ENCODE peak calls at places on chromosomes 4 and X, in nine cellular contexts. L, D, T, Q, S, J, U, M and H are unnamed samples. For H3K36me3, the result is how much of the 10 kb centered on the place peaks cover.

GRCh38 chr4:26034849-26035248 is 120.8 kb downstream of the SMIM20 start:
- DNase-seq in S (no peak), L (no peak), D (no peak), T (no peak), J (no peak), U (no peak), M (no peak), Q (no peak), H (no peak)

GRCh38 chr4:48203819-48204218 is 65.8 kb downstream of the TEC start:
- DNase-seq in M (no peak), S (no peak), L (no peak), J (no peak), D (no peak), T (no peak), Q (no peak), U (no peak), H (no peak)

GRCh38 chr4:152536545-152537182 is 772 bp upstream of the FBXW7 start:
- DNase-seq in L (peak), Q (peak), D (peak), M (no peak), T (no peak), U (no peak), J (no peak), S (peak), H (no peak)

GRCh38 chrX:39675619-39676018 is 422.1 kb downstream of the BCOR start:
- DNase-seq in S (no peak), J (no peak), D (no peak), M (peak), U (peak), Q (no peak), T (no peak), L (no peak), H (no peak)

GRCh38 chr4:177322156-177322685 is 12.5 kb downstream of the NEIL3 start:
- DNase-seq in S (no peak), Q (no peak), D (peak), J (no peak), M (no peak), L (no peak), U (no peak), T (no peak), H (no peak)

GRCh38 chr4:27289704-27290103 is 429.1 kb downstream of the STIM2 start:
- DNase-seq in J (no peak), L (no peak), Q (no peak), U (no peak), T (no peak), M (no peak), D (no peak), S (no peak), H (no peak)

GRCh38 chr4:177441061-177441802 is 1.0 kb downstream of the AGA start:
- DNase-seq in J (no peak), U (no peak), D (peak), S (no peak), Q (peak), T (no peak), M (peak), L (peak), H (no peak)

GRCh38 chrX:5681159-5681558 is 547.5 kb downstream of the NLGN4X start:
- DNase-seq in L (no peak), Q (peak), D (no peak), S (no peak), J (no peak), U (no peak), T (no peak), M (no peak), H (no peak)

GRCh38 chrX:48478806-48479205 is 2.8 kb downstream of the FTSJ1 start:
- DNase-seq in S (no peak), T (no peak), U (no peak), M (no peak), Q (no peak), D (no peak), J (no peak), L (no peak), H (no peak)
- H3K36me3 ChIP-seq in S (under half), T (under half), U (under half), M (under half), Q (under half), D (under half), J (under half), L (under half), H (under half)

DNA sequence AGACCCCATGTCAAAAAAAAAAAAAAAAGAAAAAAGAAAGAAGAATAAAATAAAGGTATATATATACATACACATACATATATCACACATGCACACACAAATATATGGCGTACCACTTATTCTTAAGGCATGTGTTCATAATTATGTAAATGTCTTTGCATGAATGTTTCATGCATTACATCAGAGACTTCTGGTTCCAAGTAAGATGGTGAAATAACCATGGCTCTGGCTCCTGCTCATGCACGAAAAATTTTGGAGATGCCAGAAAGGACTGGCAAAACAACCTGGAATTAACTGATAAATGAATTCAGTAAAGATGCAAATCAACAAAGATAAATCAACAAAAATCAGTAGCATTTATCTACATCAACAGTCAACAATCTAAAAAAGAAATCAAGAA is 19.7 kb upstream of the FHIP1A start:
- DNase-seq in J (no peak), T (no peak), D (no peak), M (no peak), S (no peak), Q (no peak), L (no peak), U (no peak), H (no peak)
- H3K36me3 ChIP-seq in J (under half), T (under half), D (under half), M (under half), S (under half), Q (under half), L (under half), U (under half), H (under half)

DNA sequence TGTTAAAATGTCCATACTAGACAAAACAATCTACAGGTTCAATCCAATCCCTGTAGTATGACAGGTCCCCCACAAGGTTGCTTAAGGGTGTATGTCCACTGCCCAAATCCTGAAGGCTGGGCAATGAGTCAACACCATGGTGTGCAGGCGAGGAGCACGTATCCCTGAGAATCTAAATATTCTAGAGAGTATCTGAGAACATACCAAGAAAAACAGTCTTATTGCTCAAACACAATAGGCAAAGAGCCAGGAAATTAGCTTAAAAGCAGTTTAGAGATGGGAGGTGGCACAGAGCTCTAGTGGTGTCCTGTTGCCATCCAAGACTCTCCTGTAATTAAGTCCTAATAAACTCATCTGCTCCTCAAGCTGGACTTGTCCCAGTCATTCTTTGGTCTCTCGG is 37.0 kb downstream of the RCHY1 start:
- DNase-seq in T (no peak), U (no peak), L (no peak), D (peak), J (no peak), S (no peak), Q (no peak), M (no peak), H (no peak)
- H3K36me3 ChIP-seq in T (half or more), U (under half), L (under half), D (under half), J (under half), S (under half), Q (under half), M (under half), H (half or more)

GRCh38 chrX:11419102-11419501 is 125.9 kb downstream of the AMELX start:
- DNase-seq in L (no peak), D (no peak), S (no peak), U (no peak), Q (no peak), M (no peak), J (no peak), T (no peak), H (no peak)
- H3K36me3 ChIP-seq in L (under half), D (under half), S (under half), U (under half), Q (under half), M (under half), J (under half), T (under half), H (under half)

DNA sequence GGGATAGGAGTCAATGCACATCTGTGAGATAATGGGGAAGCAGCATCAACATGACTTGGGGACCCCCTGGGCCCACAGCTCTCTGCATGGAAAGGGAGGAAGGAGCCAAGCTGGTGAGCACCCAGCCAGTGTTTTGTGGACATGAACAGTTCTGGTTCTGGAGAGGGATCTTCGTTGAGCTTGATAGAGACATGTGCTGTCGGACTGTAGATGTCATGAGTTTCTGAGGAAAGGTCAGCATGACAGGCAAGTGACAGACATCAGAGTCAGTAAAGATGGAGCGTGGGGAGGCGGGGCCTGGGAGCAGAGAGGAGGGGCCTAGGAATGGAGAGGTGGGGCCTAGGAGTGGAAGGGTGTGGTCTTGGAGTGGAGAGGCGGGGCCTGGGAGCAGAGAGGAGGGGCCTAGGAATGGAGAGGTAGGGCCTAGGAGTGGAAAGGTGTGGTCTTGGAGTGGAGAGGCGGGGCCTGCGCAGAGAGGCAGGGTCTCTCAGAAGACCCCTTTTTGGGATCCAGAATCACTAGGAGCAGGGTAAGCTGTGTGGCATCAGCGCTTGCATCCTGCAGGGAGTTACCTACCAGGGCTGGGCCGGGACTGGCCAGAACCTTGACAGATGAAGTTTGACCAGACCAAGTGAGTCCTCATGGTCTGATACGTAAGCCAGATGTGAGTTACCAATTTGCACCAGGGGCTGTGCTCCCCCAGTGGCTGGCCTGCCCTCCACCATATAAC is 33.7 kb downstream of the PIGG start:
- DNase-seq in M (no peak), U (no peak), D (no peak), Q (no peak), L (no peak), S (no peak), J (no peak), T (no peak), H (no peak)
- H3K36me3 ChIP-seq in M (under half), U (half or more), D (half or more), Q (under half), L (under half), S (under half), J (half or more), T (under half), H (under half)

GRCh38 chrX:53598169-53598568 is 88.3 kb downstream of the HUWE1 start:
- DNase-seq in J (no peak), Q (no peak), D (no peak), T (no peak), L (no peak), U (no peak), M (no peak), S (no peak), H (no peak)

GRCh38 chrX:53594354-53594753 is 92.2 kb downstream of the HUWE1 start:
- DNase-seq in Q (no peak), D (peak), L (peak), S (no peak), J (no peak), U (no peak), T (no peak), M (no peak), H (no peak)

GRCh38 chrX:53599781-53600396 is 86.6 kb downstream of the HUWE1 start:
- DNase-seq in T (no peak), U (no peak), J (no peak), Q (no peak), D (no peak), L (no peak), S (no peak), M (no peak), H (no peak)

DNA sequence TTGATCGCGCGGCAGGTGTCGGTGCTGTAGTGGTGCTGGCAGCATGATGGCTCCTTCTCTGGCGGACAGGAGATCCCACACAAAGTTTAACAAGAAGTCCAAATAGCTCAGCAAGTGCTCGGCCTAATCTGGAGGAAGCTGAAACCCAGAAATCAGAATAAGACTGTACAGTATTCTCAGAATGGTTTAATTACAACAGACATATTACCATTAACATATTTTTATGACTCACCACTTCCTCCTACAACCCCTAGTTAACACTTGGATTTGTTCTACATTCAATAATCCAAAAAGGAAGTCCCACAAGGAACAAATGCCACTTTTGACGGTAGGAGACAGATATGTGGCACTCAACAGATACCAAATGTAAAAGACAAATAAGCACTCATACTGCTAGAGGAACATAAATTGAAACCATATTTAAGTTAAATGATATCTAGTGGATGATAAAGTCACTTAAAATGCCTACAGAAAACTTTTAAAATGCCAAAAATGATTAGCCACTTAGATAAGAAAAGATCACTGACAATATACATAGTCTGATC is 91.2 kb downstream of the HUWE1 start:
- DNase-seq in S (no peak), M (no peak), U (no peak), L (no peak), J (no peak), T (no peak), D (no peak), Q (no peak), H (no peak)
- H3K36me3 ChIP-seq in S (under half), M (under half), U (half or more), L (under half), J (half or more), T (half or more), D (under half), Q (under half), H (half or more)

GRCh38 chrX:16834811-16835210 is 35.4 kb downstream of the RBBP7 start:
- DNase-seq in T (no peak), Q (peak), J (no peak), S (no peak), D (no peak), U (no peak), L (no peak), M (no peak), H (no peak)
- H3K36me3 ChIP-seq in T (under half), Q (under half), J (under half), S (under half), D (under half), U (under half), L (under half), M (under half), H (half or more)

DNA sequence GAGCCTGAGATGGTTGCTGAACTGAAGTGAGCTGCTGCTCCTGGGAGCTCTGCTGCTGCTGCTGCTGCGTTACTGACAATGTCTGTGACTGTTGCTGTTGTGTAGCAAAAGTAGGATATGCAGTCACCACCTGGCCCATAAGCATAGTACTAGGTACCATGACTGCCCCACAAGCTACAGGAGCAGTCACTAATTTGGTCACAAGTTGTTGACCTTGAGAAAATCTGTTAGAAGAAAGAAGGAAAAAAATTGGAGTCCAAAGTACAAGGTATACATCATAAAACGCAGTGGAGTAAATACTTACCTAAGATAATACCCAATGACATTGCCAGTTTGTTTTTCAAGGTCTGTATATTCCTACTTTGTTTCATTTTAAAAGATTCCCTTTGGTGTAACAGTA is 42.6 kb downstream of the TMEM165 start:
- DNase-seq in T (no peak), S (no peak), M (peak), U (no peak), L (peak), Q (no peak), D (no peak), J (no peak), H (no peak)
- H3K36me3 ChIP-seq in T (half or more), S (under half), M (under half), U (under half), L (under half), Q (under half), D (under half), J (half or more), H (half or more)

GRCh38 chr4:1726146-1726934 is 5.0 kb downstream of the TACC3 start:
- DNase-seq in M (peak), T (peak), D (peak), L (peak), S (peak), J (peak), U (peak), Q (peak), H (peak)

GRCh38 chr4:1728061-1728980 is 7.0 kb downstream of the TACC3 start:
- DNase-seq in L (no peak), J (peak), T (no peak), U (no peak), M (no peak), S (no peak), D (no peak), Q (no peak), H (no peak)

GRCh38 chr4:1731180-1731579 is 9.9 kb downstream of the TACC3 start:
- DNase-seq in L (no peak), J (no peak), Q (no peak), U (no peak), S (peak), D (peak), T (no peak), M (no peak), H (no peak)

GRCh38 chr4:1727117-1728031 is 6.1 kb downstream of the TACC3 start:
- DNase-seq in M (peak), U (peak), J (peak), Q (no peak), S (no peak), T (no peak), L (no peak), D (peak), H (no peak)

GRCh38 chr4:1730532-1731135 is 9.3 kb downstream of the TACC3 start:
- DNase-seq in S (peak), Q (no peak), U (no peak), D (no peak), M (no peak), L (no peak), T (no peak), J (no peak), H (no peak)
- H3K36me3 ChIP-seq in S (under half), Q (under half), U (under half), D (under half), M (under half), L (under half), T (half or more), J (under half), H (half or more)

DNA sequence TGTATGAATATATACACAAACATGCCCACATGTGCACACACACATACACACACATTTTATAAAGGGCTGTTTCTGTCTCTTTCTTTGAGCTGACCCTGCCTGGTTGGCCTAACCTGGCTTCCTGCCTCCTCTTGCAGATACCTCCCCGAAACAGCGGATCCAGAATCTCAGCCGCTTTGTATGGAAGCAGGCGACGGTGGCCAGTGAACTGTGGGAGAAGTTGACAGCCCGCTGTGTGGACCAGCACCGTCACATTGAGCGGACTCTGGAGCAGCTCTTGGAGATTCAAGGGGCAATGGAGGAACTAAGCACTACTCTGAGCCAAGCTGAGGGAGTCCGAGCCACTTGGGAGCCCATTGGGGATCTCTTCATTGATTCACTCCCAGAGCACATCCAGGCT is 21.9 kb downstream of the DRP2 start:
- DNase-seq in Q (no peak), T (no peak), M (no peak), D (no peak), J (no peak), S (no peak), L (no peak), U (no peak), H (no peak)
- H3K36me3 ChIP-seq in Q (under half), T (under half), M (under half), D (under half), J (under half), S (under half), L (under half), U (under half), H (under half)